ENCODE peak calls at places on chromosomes 1 and 21, in ten cellular contexts. B is iPS DF 6.9; D is tibial nerve; G is suprapubic skin; H is heart left ventricle; L is neuronal stem cell; E is psoas muscle; P is A549; Q is CD4-positive, CD25-positive, alpha-beta regulatory T cell; R is fibroblast of lung. M is an unnamed sample. For H3K4me1, the result is how much of the 10 kb centered on the place peaks cover.

GRCh38 chr21:14657241-14658008 is 111.3 kb upstream of the SAMSN1 start:
- DNase-seq in D (no peak), Q (no peak), P (no peak), R (no peak), B (no peak), E (no peak), L (no peak), G (no peak), H (no peak), M (no peak)

GRCh38 chr1:207221934-207222351 is 99.5 kb upstream of the CD55 start:
- DNase-seq in H (no peak), E (no peak), R (no peak), P (no peak), L (no peak), B (no peak), D (no peak), G (no peak), Q (no peak), M (no peak)

GRCh38 chr1:41366428-41367101 is 5.3 kb downstream of the FOXO6 start:
- DNase-seq in E (peak), P (no peak), G (no peak), Q (no peak), H (no peak), R (no peak), D (no peak), B (no peak), L (no peak), M (no peak)

GRCh38 chr1:210653771-210654170 is 325.1 kb downstream of the HHAT start:
- DNase-seq in P (no peak), D (no peak), E (no peak), R (no peak), Q (peak), H (no peak), L (peak), G (no peak), B (no peak), M (no peak)

GRCh38 chr1:175522880-175523279 is 220.5 kb downstream of the TNR start:
- DNase-seq in R (no peak), E (no peak), D (no peak), H (no peak), B (no peak), Q (no peak), G (no peak), L (no peak), P (no peak), M (no peak)

GRCh38 chr1:240004086-240004749 is 87.5 kb upstream of the FMN2 start:
- DNase-seq in Q (peak), G (no peak), L (no peak), P (peak), B (peak), E (no peak), D (no peak), H (no peak), R (peak), M (no peak)

GRCh38 chr21:39321424-39321823 is 8.0 kb upstream of the BRWD1 start:
- DNase-seq in D (no peak), R (no peak), P (no peak), B (no peak), G (no peak), L (no peak), E (no peak), Q (no peak), H (no peak), M (no peak)

GRCh38 chr21:43884012-43884860 is 19.2 kb downstream of the AGPAT3 start:
- DNase-seq in H (peak), E (no peak), Q (peak), R (no peak), D (no peak), L (no peak), G (no peak), B (no peak), P (no peak), M (peak)

GRCh38 chr1:236280438-236281285 is 1.1 kb downstream of the ERO1B start:
- DNase-seq in H (no peak), L (peak), B (no peak), D (no peak), E (no peak), Q (peak), R (no peak), G (no peak), P (no peak), M (no peak)

GRCh38 chr1:98420376-98421097 is 241.0 kb upstream of the SNX7 start:
- DNase-seq in P (no peak), E (no peak), D (no peak), Q (no peak), B (no peak), G (no peak), L (no peak), R (peak), H (no peak), M (no peak)

GRCh38 chr1:67522001-67522441 is 91.8 kb upstream of the SERBP1 start:
- DNase-seq in Q (no peak), B (no peak), L (no peak), P (no peak), R (no peak), G (no peak), D (no peak), H (no peak), E (no peak), M (no peak)

GRCh38 chr1:184387069-184387870 is 441 bp downstream of the C1orf21 start:
- DNase-seq in B (no peak), R (no peak), G (peak), H (peak), P (no peak), D (peak), Q (peak), L (no peak), E (peak), M (no peak)

GRCh38 chr1:184390889-184391288 is 4.1 kb downstream of the C1orf21 start:
- DNase-seq in B (no peak), P (no peak), G (no peak), E (no peak), D (no peak), H (no peak), R (peak), Q (no peak), L (no peak), M (no peak)

GRCh38 chr1:184387871-184388670 is 1.2 kb downstream of the C1orf21 start:
- DNase-seq in H (peak), E (no peak), Q (peak), D (peak), R (peak), G (no peak), L (no peak), P (no peak), B (no peak), M (no peak)

GRCh38 chr1:184389446-184389845 is 2.6 kb downstream of the C1orf21 start:
- DNase-seq in G (no peak), P (no peak), H (no peak), D (no peak), L (no peak), B (no peak), Q (no peak), E (no peak), R (no peak), M (no peak)

GRCh38 chr1:184388671-184389292 is 2.0 kb downstream of the C1orf21 start:
- DNase-seq in E (no peak), D (no peak), B (no peak), Q (no peak), G (no peak), H (peak), L (no peak), R (no peak), P (no peak), M (no peak)
- H3K4me1 ChIP-seq in E (half or more), D (under half), B (under half), Q (under half), G (half or more), H (under half), L (under half), R (under half), P (under half), M (under half)

DNA sequence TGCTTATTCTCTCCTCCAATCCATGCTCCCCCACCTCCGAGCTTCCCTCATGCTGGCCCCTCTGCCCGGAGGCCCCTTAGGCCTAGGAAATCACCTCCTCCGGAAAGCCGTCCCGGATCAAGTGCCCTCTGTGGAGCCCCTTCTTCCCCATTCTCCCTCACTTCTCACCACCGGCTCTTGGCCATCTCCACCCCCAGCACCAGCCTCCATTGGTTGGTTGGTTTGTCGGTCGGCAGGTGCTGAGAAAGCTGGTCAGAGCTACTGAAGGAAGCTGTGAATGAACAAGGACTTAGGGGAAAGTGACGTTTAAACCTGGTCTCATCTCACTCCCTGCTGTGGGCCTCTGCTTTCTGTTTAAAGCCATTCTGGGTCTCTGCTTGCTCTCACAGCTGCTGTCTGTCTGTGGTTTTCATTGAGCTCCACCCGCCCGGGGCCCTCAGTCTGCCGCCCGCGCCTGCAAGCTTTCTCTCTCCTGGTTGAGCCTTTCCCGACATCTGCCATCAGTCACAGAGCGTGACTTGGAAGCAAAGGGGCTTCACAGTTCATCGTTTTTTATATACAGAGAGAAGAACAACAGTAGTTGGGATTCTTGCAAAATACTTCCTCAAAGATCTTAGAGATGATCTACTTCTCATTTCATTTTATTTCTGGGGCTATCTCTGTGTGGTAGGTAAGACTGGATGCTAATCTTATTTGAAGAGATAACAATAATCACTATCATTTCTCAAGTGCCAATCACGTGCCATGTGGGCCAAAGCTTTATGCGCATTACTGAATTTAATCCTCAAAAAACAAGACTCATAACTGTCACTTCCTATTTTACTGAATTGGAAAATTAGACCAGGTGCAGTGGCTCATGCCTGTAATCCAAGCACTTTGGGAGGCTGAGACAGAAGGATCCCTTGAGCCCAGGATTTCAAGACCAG is 122.0 kb downstream of the KCNN3 start:
- DNase-seq in D (no peak), R (peak), P (no peak), L (no peak), Q (peak), E (no peak), B (no peak), G (no peak), H (peak), M (no peak)
- H3K4me1 ChIP-seq in D (under half), R (under half), P (under half), L (under half), Q (under half), E (under half), B (under half), G (under half), H (under half), M (under half)

GRCh38 chr1:109931189-109931672 is 20.6 kb downstream of the CSF1 start:
- DNase-seq in Q (no peak), P (peak), R (peak), L (peak), H (peak), B (peak), D (peak), G (no peak), E (peak), M (peak)
- H3K4me1 ChIP-seq in Q (under half), P (half or more), R (under half), L (under half), H (half or more), B (under half), D (under half), G (half or more), E (under half), M (under half)

DNA sequence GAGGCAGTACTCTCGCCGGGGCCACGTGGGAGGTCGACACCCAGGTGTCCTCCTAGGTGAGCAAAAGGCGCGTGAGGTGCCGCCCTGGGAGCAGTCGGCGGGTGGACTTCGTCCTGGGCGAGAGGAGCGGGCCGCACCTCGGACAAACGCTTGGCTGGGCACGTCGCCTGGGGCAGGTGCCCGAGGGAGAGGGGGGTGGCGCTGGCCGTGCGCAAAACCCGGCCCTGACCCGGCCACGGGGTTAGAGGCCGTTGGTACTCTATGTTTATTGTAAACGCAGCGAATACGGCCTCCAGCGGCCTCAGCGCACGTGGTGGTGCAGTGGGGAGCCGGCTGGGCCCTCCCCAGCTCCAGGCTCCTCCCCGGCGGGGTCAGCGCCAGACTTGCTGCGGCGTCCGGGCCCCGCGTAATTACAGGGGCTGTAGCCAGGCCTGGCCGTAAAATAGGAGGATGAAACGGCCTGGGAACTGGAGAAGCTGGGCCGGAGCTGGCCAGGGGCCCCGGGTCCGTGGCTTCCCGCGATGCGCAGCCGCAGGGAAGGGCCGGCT is 1.7 kb upstream of the EFNA1 start:
- DNase-seq in L (peak), Q (no peak), H (peak), D (peak), R (peak), P (no peak), E (peak), G (no peak), B (no peak), M (no peak)
- H3K4me1 ChIP-seq in L (under half), Q (under half), H (under half), D (under half), R (under half), P (half or more), E (under half), G (half or more), B (under half), M (under half)

GRCh38 chr1:226677121-226678020 is 61.7 kb downstream of the ITPKB start:
- DNase-seq in E (peak), R (peak), L (no peak), D (peak), Q (peak), P (peak), B (no peak), H (peak), G (peak), M (no peak)

GRCh38 chr1:226678251-226678650 is 60.8 kb downstream of the ITPKB start:
- DNase-seq in D (no peak), B (no peak), G (no peak), R (no peak), L (no peak), Q (no peak), P (no peak), H (no peak), E (no peak), M (no peak)

GRCh38 chr1:226675720-226676357 is 63.2 kb downstream of the ITPKB start:
- DNase-seq in R (no peak), L (no peak), E (no peak), H (no peak), Q (no peak), G (no peak), B (no peak), P (no peak), D (no peak), M (no peak)

GRCh38 chr1:226674892-226675719 is 64.0 kb downstream of the ITPKB start:
- DNase-seq in R (peak), G (no peak), Q (peak), D (peak), B (no peak), P (no peak), H (peak), E (no peak), L (no peak), M (no peak)

DNA sequence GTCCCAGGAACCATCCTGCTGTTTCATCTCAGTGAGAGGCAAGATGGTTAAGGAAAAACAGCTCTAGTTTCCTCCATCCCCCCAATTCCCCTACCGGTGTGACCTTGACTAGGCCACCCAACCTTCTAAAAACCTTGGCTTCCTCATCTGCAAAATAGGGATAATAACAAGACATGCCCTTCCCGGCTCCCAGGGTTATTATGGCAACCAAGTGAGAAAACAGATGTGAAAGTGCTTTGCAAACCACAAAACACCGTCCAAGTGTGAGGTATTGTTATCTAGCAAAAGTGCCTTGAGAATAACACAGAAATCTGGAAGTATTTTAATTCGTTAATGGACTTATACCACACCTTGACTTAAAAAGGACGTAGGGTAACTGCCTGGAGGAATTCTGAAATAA is 62.7 kb downstream of the ITPKB start:
- DNase-seq in G (no peak), D (peak), Q (no peak), E (no peak), P (no peak), L (no peak), B (no peak), H (no peak), R (no peak), M (no peak)
- H3K4me1 ChIP-seq in G (half or more), D (under half), Q (half or more), E (half or more), P (under half), L (under half), B (under half), H (half or more), R (under half), M (under half)

DNA sequence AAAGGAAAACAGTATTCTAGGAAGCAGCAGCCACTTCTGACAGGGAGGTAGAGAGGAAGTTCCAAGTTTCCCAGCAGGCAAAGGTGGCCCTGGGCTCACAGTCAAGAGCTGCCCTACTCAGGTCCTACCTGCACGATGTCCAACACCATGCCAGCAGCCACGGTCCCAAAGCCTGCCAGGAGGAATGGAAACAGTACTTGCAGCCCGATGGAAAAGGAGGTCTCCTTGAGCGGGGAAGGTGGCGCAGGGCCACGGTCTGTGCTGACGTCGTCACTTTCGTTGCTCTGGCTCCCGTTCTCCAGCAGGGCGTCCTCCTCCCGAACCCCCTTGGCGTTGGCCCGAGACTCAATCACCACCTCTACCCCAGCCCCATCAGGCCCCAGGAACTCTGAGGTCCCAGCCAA is 3.1 kb downstream of the SLC41A1 start:
- DNase-seq in B (no peak), E (no peak), L (no peak), G (no peak), H (peak), D (no peak), P (no peak), Q (no peak), R (no peak), M (no peak)
- H3K4me1 ChIP-seq in B (under half), E (half or more), L (under half), G (under half), H (half or more), D (under half), P (under half), Q (half or more), R (under half), M (under half)

DNA sequence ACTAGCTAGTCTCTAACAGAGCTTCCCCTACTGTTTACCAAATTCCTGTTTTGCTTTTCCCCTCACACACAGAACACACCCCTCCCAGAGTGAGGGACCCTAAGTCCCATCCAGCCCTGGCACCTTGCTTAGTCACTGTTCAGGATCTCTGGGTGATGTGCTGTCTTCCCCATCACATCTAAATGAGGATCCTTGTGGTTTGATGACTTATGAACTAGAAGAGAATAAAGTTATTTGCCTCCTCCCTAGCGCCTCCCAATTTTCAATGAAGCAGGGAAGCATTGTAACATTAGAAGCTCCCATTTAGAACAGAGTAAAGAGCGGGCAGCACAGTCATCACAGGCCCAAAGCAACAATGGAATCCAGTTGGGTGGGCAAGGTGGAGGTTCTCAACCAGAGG is 27.0 kb downstream of the DISC1 start:
- DNase-seq in L (no peak), P (no peak), D (no peak), H (no peak), B (no peak), E (no peak), R (no peak), G (no peak), Q (no peak), M (no peak)
- H3K4me1 ChIP-seq in L (under half), P (under half), D (under half), H (under half), B (under half), E (under half), R (under half), G (under half), Q (under half), M (under half)

DNA sequence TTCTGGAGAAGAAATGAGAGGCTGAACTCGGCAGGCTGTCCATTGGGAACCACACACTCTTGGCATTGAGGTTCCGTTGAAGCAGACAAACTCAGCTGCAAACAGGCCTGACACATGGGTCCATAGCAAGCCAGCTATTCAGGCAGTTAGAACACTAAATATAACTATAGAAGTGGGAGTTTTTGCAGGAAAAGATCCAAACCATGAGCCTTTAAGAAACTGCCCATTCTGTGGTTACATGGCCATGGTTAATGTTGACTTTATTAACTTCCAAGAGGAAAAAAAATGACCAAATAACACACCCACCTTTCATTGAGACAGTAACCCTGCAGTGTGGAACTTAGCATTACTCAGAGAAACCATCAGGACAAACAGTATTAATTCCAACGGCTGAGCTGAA is 84.7 kb upstream of the BCL10 start:
- DNase-seq in H (peak), L (no peak), E (no peak), Q (no peak), P (no peak), D (no peak), R (peak), B (no peak), G (no peak), M (no peak)
- H3K4me1 ChIP-seq in H (under half), L (under half), E (under half), Q (under half), P (under half), D (under half), R (under half), B (under half), G (under half), M (under half)

GRCh38 chr1:53732912-53733317 is 6.0 kb downstream of the GLIS1 start:
- DNase-seq in H (no peak), R (peak), P (no peak), G (no peak), B (no peak), D (no peak), Q (no peak), E (no peak), L (no peak), M (no peak)
- H3K4me1 ChIP-seq in H (under half), R (under half), P (under half), G (under half), B (under half), D (under half), Q (under half), E (under half), L (under half), M (under half)

M was measured in NT2/D1.